ENCODE peak calls at places on chromosomes 5 and 9, in ten cellular contexts. B, T, G, D, Y, M, W, Q, L and K are unnamed samples.
A peak's percentile ranks its signal among the peaks of the same experiment; 100 is the strongest.

GRCh38 chr5:80191991-80192398 is 63.9 kb downstream of the SERINC5 start:
- DNase-seq in B (no peak), T (no peak), G (peak; percentile 24), D (no peak), Y (no peak), M (no peak), W (no peak), Q (no peak), L (peak; percentile 42), K (no peak)

GRCh38 chr5:130520211-130520610 is 615.9 kb downstream of the CHSY3 start:
- DNase-seq in B (no peak), T (no peak), G (no peak), D (no peak), Y (no peak), M (no peak), W (no peak), Q (no peak), L (no peak), K (no peak)

GRCh38 chr5:29085142-29085541 is 2046.8 kb upstream of the CDH9 start:
- DNase-seq in B (no peak), T (no peak), G (no peak), D (no peak), Y (no peak), M (no peak), W (no peak), Q (no peak), L (no peak), K (no peak)

GRCh38 chr5:11054014-11054413 is 293.0 kb upstream of the DAP start:
- DNase-seq in B (no peak), T (no peak), G (no peak), D (no peak), Y (no peak), M (no peak), W (no peak), Q (no peak), L (no peak), K (no peak)

GRCh38 chr9:112032009-112032408 is 135.4 kb downstream of the UGCG start:
- DNase-seq in B (no peak), T (no peak), G (no peak), D (no peak), Y (no peak), M (no peak), W (no peak), Q (no peak), L (no peak), K (no peak)

GRCh38 chr5:59661306-59661705 is 232.2 kb downstream of the PDE4D start:
- DNase-seq in B (no peak), T (no peak), G (no peak), D (peak; percentile 19), Y (no peak), M (no peak), W (no peak), Q (no peak), L (no peak), K (no peak)

GRCh38 chr9:5510360-5510931 is at the start of gene PDCD1LG2:
- DNase-seq in B (no peak), T (no peak), G (no peak), D (peak; percentile 69), Y (peak; percentile 84), M (no peak), W (no peak), Q (no peak), L (no peak), K (no peak)

GRCh38 chr9:120109242-120109641 is 470.7 kb downstream of the CDK5RAP2 start:
- DNase-seq in B (no peak), T (no peak), G (no peak), D (no peak), Y (no peak), M (no peak), W (peak; percentile 44), Q (peak; percentile 37), L (no peak), K (no peak)

GRCh38 chr5:89662499-89662898 is 747.1 kb downstream of the CETN3 start:
- DNase-seq in B (no peak), T (no peak), G (peak; percentile 31), D (no peak), Y (no peak), M (no peak), W (no peak), Q (no peak), L (no peak), K (no peak)

GRCh38 chr5:170345971-170346370 is 43.2 kb downstream of the KCNMB1 start:
- DNase-seq in B (no peak), T (no peak), G (no peak), D (no peak), Y (no peak), M (no peak), W (no peak), Q (no peak), L (no peak), K (no peak)

GRCh38 chr5:126965061-126965475 is 65.3 kb downstream of the MARCHF3 start:
- DNase-seq in B (no peak), T (no peak), G (no peak), D (peak; percentile 74), Y (peak; percentile 97), M (no peak), W (no peak), Q (no peak), L (no peak), K (no peak)

GRCh38 chr5:171306785-171307591 is 2.1 kb upstream of the TLX3 start:
- DNase-seq in B (no peak), T (peak; percentile 64), G (no peak), D (no peak), Y (no peak), M (no peak), W (no peak), Q (no peak), L (no peak), K (no peak)

GRCh38 chr5:2133080-2133479 is 250.4 kb upstream of the IRX4 start:
- DNase-seq in B (no peak), T (no peak), G (no peak), D (no peak), Y (no peak), M (no peak), W (no peak), Q (no peak), L (no peak), K (no peak)

GRCh38 chr9:134469041-134469875 is 143.0 kb downstream of the RXRA start:
- DNase-seq in B (no peak), T (no peak), G (peak; percentile 86), D (no peak), Y (no peak), M (no peak), W (no peak), Q (no peak), L (no peak), K (peak; percentile 81)

GRCh38 chr9:126666155-126666803 is 52.6 kb downstream of the LMX1B start:
- DNase-seq in B (no peak), T (no peak), G (no peak), D (no peak), Y (no peak), M (no peak), W (no peak), Q (no peak), L (no peak), K (no peak)

DNA sequence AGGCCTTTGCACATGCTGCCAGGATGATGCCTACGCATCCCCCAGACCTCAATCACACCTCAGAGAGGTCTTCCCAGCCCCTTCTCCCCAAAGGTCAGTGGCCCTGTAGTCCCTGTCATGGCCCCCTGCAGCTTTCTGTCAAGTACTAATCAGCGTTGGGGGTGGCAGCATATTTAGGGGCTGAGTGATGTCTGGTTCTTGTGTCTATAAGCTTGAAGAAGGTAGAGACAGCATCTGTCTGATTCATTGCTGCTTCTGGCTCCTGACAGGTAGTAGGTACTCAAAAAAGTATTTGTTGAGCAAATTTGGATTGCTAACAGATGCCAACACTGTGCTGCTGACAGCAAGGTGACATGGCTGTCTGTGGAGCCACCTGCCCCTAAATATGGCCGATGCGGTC is 51.6 kb upstream of the RPL26L1 start:
- DNase-seq in B (no peak), T (no peak), G (no peak), D (no peak), Y (no peak), M (no peak), W (no peak), Q (peak; percentile 54), L (no peak), K (no peak)
- H3K4me1 ChIP-seq in B (peaks cover 41% of the 10 kb centered on the region), T (peaks cover 40% of the 10 kb centered on the region), G (peaks cover 21% of the 10 kb centered on the region), D (peaks cover 29% of the 10 kb centered on the region), Y (peaks cover 53% of the 10 kb centered on the region), M (no peaks in the 10 kb centered on the region), W (peaks cover 12% of the 10 kb centered on the region), Q (peaks cover 88% of the 10 kb centered on the region), L (peaks cover 41% of the 10 kb centered on the region), K (peaks cover 56% of the 10 kb centered on the region)

GRCh38 chr5:78958672-78959410 is 26.3 kb downstream of the ARSB start:
- DNase-seq in B (no peak), T (no peak), G (no peak), D (peak; percentile 37), Y (no peak), M (no peak), W (no peak), Q (no peak), L (no peak), K (peak; percentile 32)
- H3K27ac ChIP-seq in B (no peak overlapping the region), T (no peak overlapping the region), G (no peak overlapping the region), D (no peak overlapping the region), Y (no peak overlapping the region), M (no peak overlapping the region), W (no peak overlapping the region), Q (no peak overlapping the region), L (no peak overlapping the region), K (no peak overlapping the region)

GRCh38 chr9:128863647-128864046 is 18.1 kb downstream of the KYAT1 start:
- DNase-seq in B (peak; percentile 83), T (peak; percentile 91), G (peak; percentile 77), D (peak; percentile 69), Y (peak; percentile 36), M (no peak), W (peak; percentile 48), Q (peak; percentile 82), L (peak; percentile 69), K (peak; percentile 68)
- TF ChIP-seq POLR2A in B (no peak), T (no peak), G (no peak), D (no peak), Y (no peak), M (no peak), W (no peak), Q (no peak), L (no peak), K (no peak)

GRCh38 chr9:14320272-14321245 is 6.6 kb upstream of the NFIB start:
- DNase-seq in B (peak; percentile 54), T (no peak), G (no peak), D (peak; percentile 82), Y (peak; percentile 95), M (no peak), W (no peak), Q (peak; percentile 66), L (peak; percentile 60), K (peak; percentile 35)

GRCh38 chr9:14323083-14323968 is 9.4 kb upstream of the NFIB start:
- DNase-seq in B (no peak), T (no peak), G (no peak), D (peak; percentile 76), Y (no peak), M (no peak), W (no peak), Q (no peak), L (no peak), K (no peak)

GRCh38 chr9:14322211-14323082 is 8.5 kb upstream of the NFIB start:
- DNase-seq in B (peak; percentile 93), T (peak; percentile 94), G (peak; percentile 94), D (peak; percentile 93), Y (peak; percentile 76), M (peak; percentile 86), W (peak; percentile 56), Q (peak; percentile 93), L (peak; percentile 92), K (peak; percentile 94)

GRCh38 chr9:14323969-14324366 is 10.0 kb upstream of the NFIB start:
- DNase-seq in B (no peak), T (no peak), G (no peak), D (no peak), Y (no peak), M (no peak), W (no peak), Q (no peak), L (no peak), K (no peak)

GRCh38 chr9:14321517-14322125 is 7.7 kb upstream of the NFIB start:
- DNase-seq in B (no peak), T (no peak), G (no peak), D (peak; percentile 60), Y (no peak), M (no peak), W (no peak), Q (no peak), L (no peak), K (no peak)
- H3K4me1 ChIP-seq in B (peaks cover 57% of the 10 kb centered on the region), T (peaks cover 66% of the 10 kb centered on the region), G (no peaks in the 10 kb centered on the region), D (peaks cover 68% of the 10 kb centered on the region), Y (peaks cover 4% of the 10 kb centered on the region), M (no peaks in the 10 kb centered on the region), W (no peaks in the 10 kb centered on the region), Q (peaks cover 55% of the 10 kb centered on the region), L (peaks cover 78% of the 10 kb centered on the region), K (peaks cover 33% of the 10 kb centered on the region)